ENCODE peak calls at places on chromosome 10, in nine cellular contexts. U is psoas muscle, C is type B pancreatic cell, V is brain microvascular endothelial cell, N is bronchial epithelial cell, E is omental fat pad, D is gastrocnemius medialis, M is heart left ventricle, T is IMR-90. Y is an unnamed sample.

GRCh38 chr10:16049050-16049449 is 188.7 kb upstream of the MINDY3 start:
- DNase-seq in C (no peak), D (no peak), N (no peak), U (no peak), V (no peak), M (no peak), E (no peak), T (no peak), Y (no peak)

GRCh38 chr10:130463876-130464360 is 327.7 kb downstream of the GLRX3 start:
- DNase-seq in N (no peak), C (peak), M (no peak), E (no peak), T (no peak), D (no peak), U (no peak), V (no peak), Y (no peak)

GRCh38 chr10:102917314-102917961 is 656 bp upstream of the CNNM2 start:
- DNase-seq in N (peak), D (peak), E (peak), U (peak), V (peak), T (peak), M (peak), C (peak), Y (peak)

GRCh38 chr10:113982296-113982695 is 61.4 kb upstream of the ADRB1 start:
- DNase-seq in C (no peak), V (no peak), N (no peak), E (no peak), U (no peak), M (no peak), D (no peak), T (no peak), Y (no peak)

GRCh38 chr10:17527530-17528146 is 73.2 kb upstream of the ST8SIA6 start:
- DNase-seq in D (no peak), C (no peak), M (no peak), T (peak), V (peak), N (peak), U (no peak), E (no peak), Y (no peak)

GRCh38 chr10:10722422-10722821 is 295.2 kb upstream of the CELF2 start:
- DNase-seq in C (no peak), M (no peak), V (no peak), N (no peak), T (no peak), D (no peak), U (no peak), E (no peak), Y (no peak)

GRCh38 chr10:116402858-116403257 is 24.8 kb upstream of the PNLIPRP3 start:
- DNase-seq in U (no peak), E (no peak), T (no peak), N (no peak), C (no peak), M (no peak), D (no peak), V (no peak), Y (no peak)

GRCh38 chr10:15745748-15746147 is 26.0 kb upstream of the ITGA8 start:
- DNase-seq in D (no peak), V (peak), T (peak), M (peak), E (no peak), U (no peak), C (no peak), N (no peak), Y (no peak)

GRCh38 chr10:131844546-131845084 is 56.2 kb upstream of the PPP2R2D start:
- DNase-seq in N (no peak), V (no peak), E (no peak), T (no peak), C (peak), M (no peak), D (no peak), U (no peak), Y (no peak)

GRCh38 chr10:65377687-65378086 is 1548.1 kb upstream of the LRRTM3 start:
- DNase-seq in V (no peak), M (no peak), C (no peak), E (no peak), U (no peak), N (no peak), T (no peak), D (no peak), Y (no peak)

GRCh38 chr10:133261726-133262325 is 14.8 kb downstream of the ADAM8 start:
- DNase-seq in E (peak), U (peak), M (peak), T (peak), D (peak), V (peak), N (peak), C (peak), Y (peak)

GRCh38 chr10:649445-649797 is 40.0 kb downstream of the DIP2C start:
- DNase-seq in T (no peak), U (no peak), N (no peak), M (no peak), E (no peak), V (no peak), D (no peak), C (no peak), Y (no peak)

GRCh38 chr10:63052083-63052482 is 81.0 kb upstream of the NRBF2 start:
- DNase-seq in D (no peak), M (no peak), C (no peak), E (no peak), V (no peak), N (no peak), T (no peak), U (no peak), Y (no peak)

GRCh38 chr10:63058236-63058635 is 74.9 kb upstream of the NRBF2 start:
- DNase-seq in E (no peak), U (no peak), N (no peak), M (no peak), T (no peak), C (no peak), D (no peak), V (no peak), Y (no peak)

GRCh38 chr10:63055705-63056104 is 77.4 kb upstream of the NRBF2 start:
- DNase-seq in T (no peak), M (no peak), U (no peak), V (no peak), E (no peak), D (no peak), N (peak), C (no peak), Y (no peak)

GRCh38 chr10:63054889-63055606 is 78.1 kb upstream of the NRBF2 start:
- DNase-seq in N (peak), U (no peak), M (no peak), T (no peak), C (no peak), D (no peak), E (no peak), V (no peak), Y (no peak)

GRCh38 chr10:63057509-63057908 is 75.6 kb upstream of the NRBF2 start:
- DNase-seq in T (no peak), E (no peak), M (no peak), C (no peak), N (no peak), U (no peak), V (no peak), D (no peak), Y (no peak)
- TF ChIP-seq CTCF in T (no peak), E (no peak), M (no peak), C (peak), N (no peak), U (no peak), V (no peak), D (no peak), Y (no peak)

GRCh38 chr10:7819126-7819470 is 793 bp downstream of the TAF3 start:
- DNase-seq in D (peak), N (peak), E (peak), C (no peak), U (peak), M (peak), T (peak), V (peak), Y (peak)

GRCh38 chr10:7817984-7818294 is 366 bp upstream of the TAF3 start:
- DNase-seq in N (no peak), E (no peak), M (no peak), V (no peak), C (no peak), T (no peak), D (no peak), U (no peak), Y (no peak)

GRCh38 chr10:7813481-7813880 is 4.8 kb upstream of the TAF3 start:
- DNase-seq in M (no peak), T (no peak), N (no peak), E (no peak), U (no peak), V (no peak), C (no peak), D (no peak), Y (no peak)

GRCh38 chr10:7817576-7817975 is 729 bp upstream of the TAF3 start:
- DNase-seq in D (no peak), M (no peak), E (no peak), C (no peak), V (no peak), N (no peak), T (no peak), U (no peak), Y (no peak)

DNA sequence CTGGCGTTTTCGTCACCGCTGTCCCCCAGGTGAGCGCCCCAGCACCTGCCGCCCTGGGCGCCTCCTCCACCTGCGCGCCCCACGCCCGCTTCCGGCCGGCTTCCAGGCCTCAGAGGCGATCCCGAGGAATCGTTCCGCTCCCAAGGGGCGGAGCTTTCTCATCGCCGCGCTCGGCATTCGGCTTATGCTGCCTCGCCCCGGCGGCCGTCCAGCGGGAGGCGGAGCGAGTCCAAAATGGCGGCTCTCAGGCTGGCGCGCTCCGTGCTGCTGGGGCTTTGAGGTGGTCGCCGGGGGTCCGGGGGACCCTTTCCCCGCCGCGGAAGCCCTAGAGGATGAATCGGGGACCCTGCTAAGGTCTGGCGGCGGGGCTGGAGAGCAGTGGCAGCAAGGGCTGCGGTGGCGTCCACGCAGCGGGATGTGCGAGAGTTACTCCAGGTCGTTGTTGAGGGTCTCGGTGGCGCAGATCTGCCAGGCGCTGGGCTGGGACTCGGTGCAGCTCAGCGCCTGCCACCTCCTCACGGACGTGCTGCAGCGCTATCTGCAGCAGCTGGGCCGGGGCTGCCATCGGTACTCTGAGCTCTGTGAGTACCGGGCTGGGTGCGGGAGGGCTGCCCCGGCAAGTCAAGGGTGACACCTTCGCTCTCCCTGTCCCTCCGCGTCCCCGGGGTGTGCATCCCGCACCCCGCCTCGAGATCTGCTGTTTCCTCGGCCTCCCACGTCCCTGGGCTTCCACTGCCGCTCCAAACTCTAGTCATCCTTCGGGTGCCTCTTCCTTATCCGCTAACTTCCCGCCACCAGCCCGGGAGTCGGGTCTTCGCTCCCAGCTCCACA is at the start of gene TAF3:
- DNase-seq in D (peak), N (peak), U (peak), T (peak), C (peak), M (peak), V (peak), E (peak), Y (peak)
- TF ChIP-seq CTCF in D (no peak), N (no peak), U (no peak), T (no peak), C (no peak), M (no peak), V (no peak), E (no peak), Y (no peak)

DNA sequence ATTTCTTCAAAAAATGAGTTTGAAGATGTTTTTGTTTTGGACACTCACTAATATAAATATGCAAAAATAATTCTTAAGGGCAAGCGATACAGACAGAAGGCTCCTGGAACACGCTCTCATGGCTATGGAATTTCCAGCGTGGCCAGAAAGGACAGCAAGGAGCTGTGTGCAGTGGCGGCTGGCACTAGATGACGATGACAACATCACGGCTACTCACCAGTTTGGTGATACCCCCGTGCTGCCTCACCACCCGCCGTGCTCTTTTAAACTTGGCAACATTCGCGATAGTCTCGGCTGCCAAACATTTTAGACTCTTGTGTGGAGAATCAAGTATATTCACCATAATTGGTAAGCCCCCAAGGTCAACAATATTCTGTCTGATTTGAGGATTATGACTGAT is 54.9 kb downstream of the ODAD2 start:
- DNase-seq in V (no peak), N (no peak), E (no peak), C (no peak), D (no peak), T (no peak), M (no peak), U (no peak), Y (no peak)
- TF ChIP-seq CTCF in V (no peak), N (no peak), E (no peak), C (no peak), D (no peak), T (no peak), M (no peak), U (no peak), Y (no peak)

GRCh38 chr10:81116201-81116600 is 578.5 kb downstream of the SH2D4B start:
- DNase-seq in M (no peak), T (peak), C (no peak), V (no peak), N (peak), D (no peak), U (no peak), E (no peak), Y (no peak)

GRCh38 chr10:81116990-81117389 is 579.3 kb downstream of the SH2D4B start:
- DNase-seq in C (no peak), T (no peak), N (peak), M (no peak), E (no peak), V (no peak), D (no peak), U (no peak), Y (no peak)
- TF ChIP-seq CTCF in C (no peak), T (no peak), N (no peak), M (no peak), E (no peak), V (no peak), D (no peak), U (no peak), Y (no peak)